ENCODE peak calls at places on chromosomes 1 and 21, in six cellular contexts. One of them, this sample, is unnamed.

GRCh38 chr1:89827902-89828301 is 7.1 kb downstream of the LRRC8D start:
- ATAC-seq in effector memory CD8-positive, alpha-beta T cell: no peak
- ATAC-seq in activated T-cell treated with anti-CD3 and anti-CD28 coated beads, Interleukin-2, amount 50 U/mL, for 4 hours: no peak
- ATAC-seq in GM12878: no peak
- ATAC-seq in activated naive CD4-positive, alpha-beta T cell treated with anti-CD3 and anti-CD28 coated beads, Interleukin-2, amount 50 U/mL, for 72 hours: no peak
- ATAC-seq in activated CD8-positive, alpha-beta T cell treated with anti-CD3 and anti-CD28 coated beads, Interleukin-2, amount 10 ng/mL, durations not matched to agents 7 days and 5 days: no peak
- ATAC-seq in this sample: no peak

GRCh38 chr1:54359393-54360162 is 46.6 kb downstream of the SSBP3 start:
- ATAC-seq in effector memory CD8-positive, alpha-beta T cell: no peak
- ATAC-seq in activated T-cell treated with anti-CD3 and anti-CD28 coated beads, Interleukin-2, amount 50 U/mL, for 4 hours: peak
- ATAC-seq in GM12878: no peak
- ATAC-seq in activated naive CD4-positive, alpha-beta T cell treated with anti-CD3 and anti-CD28 coated beads, Interleukin-2, amount 50 U/mL, for 72 hours: peak
- ATAC-seq in activated CD8-positive, alpha-beta T cell treated with anti-CD3 and anti-CD28 coated beads, Interleukin-2, amount 10 ng/mL, durations not matched to agents 7 days and 5 days: no peak
- ATAC-seq in this sample: no peak

GRCh38 chr1:183209533-183210158 is 23.6 kb downstream of the LAMC2 start:
- ATAC-seq in effector memory CD8-positive, alpha-beta T cell: no peak
- ATAC-seq in activated T-cell treated with anti-CD3 and anti-CD28 coated beads, Interleukin-2, amount 50 U/mL, for 4 hours: no peak
- ATAC-seq in GM12878: peak
- ATAC-seq in activated naive CD4-positive, alpha-beta T cell treated with anti-CD3 and anti-CD28 coated beads, Interleukin-2, amount 50 U/mL, for 72 hours: peak
- ATAC-seq in activated CD8-positive, alpha-beta T cell treated with anti-CD3 and anti-CD28 coated beads, Interleukin-2, amount 10 ng/mL, durations not matched to agents 7 days and 5 days: peak
- ATAC-seq in this sample: no peak

GRCh38 chr1:232511172-232511571 is 118.8 kb downstream of the SIPA1L2 start:
- ATAC-seq in effector memory CD8-positive, alpha-beta T cell: no peak
- ATAC-seq in activated T-cell treated with anti-CD3 and anti-CD28 coated beads, Interleukin-2, amount 50 U/mL, for 4 hours: no peak
- ATAC-seq in GM12878: no peak
- ATAC-seq in activated naive CD4-positive, alpha-beta T cell treated with anti-CD3 and anti-CD28 coated beads, Interleukin-2, amount 50 U/mL, for 72 hours: no peak
- ATAC-seq in activated CD8-positive, alpha-beta T cell treated with anti-CD3 and anti-CD28 coated beads, Interleukin-2, amount 10 ng/mL, durations not matched to agents 7 days and 5 days: no peak
- ATAC-seq in this sample: no peak

GRCh38 chr1:71780681-71781080 is 501.7 kb downstream of the NEGR1 start:
- ATAC-seq in effector memory CD8-positive, alpha-beta T cell: no peak
- ATAC-seq in activated T-cell treated with anti-CD3 and anti-CD28 coated beads, Interleukin-2, amount 50 U/mL, for 4 hours: no peak
- ATAC-seq in GM12878: peak
- ATAC-seq in activated naive CD4-positive, alpha-beta T cell treated with anti-CD3 and anti-CD28 coated beads, Interleukin-2, amount 50 U/mL, for 72 hours: peak
- ATAC-seq in activated CD8-positive, alpha-beta T cell treated with anti-CD3 and anti-CD28 coated beads, Interleukin-2, amount 10 ng/mL, durations not matched to agents 7 days and 5 days: no peak
- ATAC-seq in this sample: no peak

GRCh38 chr1:23657659-23658275 is 33.8 kb upstream of the RPL11 start:
- ATAC-seq in effector memory CD8-positive, alpha-beta T cell: peak
- ATAC-seq in activated T-cell treated with anti-CD3 and anti-CD28 coated beads, Interleukin-2, amount 50 U/mL, for 4 hours: peak
- ATAC-seq in GM12878: peak
- ATAC-seq in activated naive CD4-positive, alpha-beta T cell treated with anti-CD3 and anti-CD28 coated beads, Interleukin-2, amount 50 U/mL, for 72 hours: peak
- ATAC-seq in activated CD8-positive, alpha-beta T cell treated with anti-CD3 and anti-CD28 coated beads, Interleukin-2, amount 10 ng/mL, durations not matched to agents 7 days and 5 days: peak
- ATAC-seq in this sample: no peak

GRCh38 chr1:229309684-229310083 is 33.2 kb downstream of the CCSAP start:
- ATAC-seq in effector memory CD8-positive, alpha-beta T cell: no peak
- ATAC-seq in activated T-cell treated with anti-CD3 and anti-CD28 coated beads, Interleukin-2, amount 50 U/mL, for 4 hours: no peak
- ATAC-seq in GM12878: no peak
- ATAC-seq in activated naive CD4-positive, alpha-beta T cell treated with anti-CD3 and anti-CD28 coated beads, Interleukin-2, amount 50 U/mL, for 72 hours: no peak
- ATAC-seq in activated CD8-positive, alpha-beta T cell treated with anti-CD3 and anti-CD28 coated beads, Interleukin-2, amount 10 ng/mL, durations not matched to agents 7 days and 5 days: no peak
- ATAC-seq in this sample: no peak

GRCh38 chr1:162498442-162498785 is 796 bp downstream of the UHMK1 start:
- ATAC-seq in effector memory CD8-positive, alpha-beta T cell: peak
- ATAC-seq in activated T-cell treated with anti-CD3 and anti-CD28 coated beads, Interleukin-2, amount 50 U/mL, for 4 hours: no peak
- ATAC-seq in GM12878: peak
- ATAC-seq in activated naive CD4-positive, alpha-beta T cell treated with anti-CD3 and anti-CD28 coated beads, Interleukin-2, amount 50 U/mL, for 72 hours: no peak
- ATAC-seq in activated CD8-positive, alpha-beta T cell treated with anti-CD3 and anti-CD28 coated beads, Interleukin-2, amount 10 ng/mL, durations not matched to agents 7 days and 5 days: no peak
- ATAC-seq in this sample: peak

GRCh38 chr21:38619865-38620513 is 121.7 kb upstream of the ERG start:
- ATAC-seq in effector memory CD8-positive, alpha-beta T cell: no peak
- ATAC-seq in activated T-cell treated with anti-CD3 and anti-CD28 coated beads, Interleukin-2, amount 50 U/mL, for 4 hours: no peak
- ATAC-seq in GM12878: no peak
- ATAC-seq in activated naive CD4-positive, alpha-beta T cell treated with anti-CD3 and anti-CD28 coated beads, Interleukin-2, amount 50 U/mL, for 72 hours: no peak
- ATAC-seq in activated CD8-positive, alpha-beta T cell treated with anti-CD3 and anti-CD28 coated beads, Interleukin-2, amount 10 ng/mL, durations not matched to agents 7 days and 5 days: no peak
- ATAC-seq in this sample: no peak

GRCh38 chr1:14115976-14116375 is 416.0 kb downstream of the PRDM2 start:
- ATAC-seq in effector memory CD8-positive, alpha-beta T cell: no peak
- ATAC-seq in activated T-cell treated with anti-CD3 and anti-CD28 coated beads, Interleukin-2, amount 50 U/mL, for 4 hours: no peak
- ATAC-seq in GM12878: no peak
- ATAC-seq in activated naive CD4-positive, alpha-beta T cell treated with anti-CD3 and anti-CD28 coated beads, Interleukin-2, amount 50 U/mL, for 72 hours: no peak
- ATAC-seq in activated CD8-positive, alpha-beta T cell treated with anti-CD3 and anti-CD28 coated beads, Interleukin-2, amount 10 ng/mL, durations not matched to agents 7 days and 5 days: no peak
- ATAC-seq in this sample: no peak

GRCh38 chr1:63662846-63663245 is 69.6 kb downstream of the PGM1 start:
- ATAC-seq in effector memory CD8-positive, alpha-beta T cell: no peak
- ATAC-seq in activated T-cell treated with anti-CD3 and anti-CD28 coated beads, Interleukin-2, amount 50 U/mL, for 4 hours: no peak
- ATAC-seq in GM12878: no peak
- ATAC-seq in activated naive CD4-positive, alpha-beta T cell treated with anti-CD3 and anti-CD28 coated beads, Interleukin-2, amount 50 U/mL, for 72 hours: no peak
- ATAC-seq in activated CD8-positive, alpha-beta T cell treated with anti-CD3 and anti-CD28 coated beads, Interleukin-2, amount 10 ng/mL, durations not matched to agents 7 days and 5 days: no peak
- ATAC-seq in this sample: no peak

This sample was measured in stimulated activated memory B cell treated with anti-CD40 and anti-IgM and Interleukin-4, amounts not matched to agents 10 μg/mL and 1 μg/mL and 100 μg/mL, for 72 hours.